ENCODE peak calls at places on chromosomes 13 and 19, in six cellular contexts. E is A549, L is HepG2, R is SK-N-SH, O is H1, N is GM12878. J is an unnamed sample.

GRCh38 chr13:106569233-106570095 is 1.5 kb upstream of the ARGLU1 start:
- DNase-seq in N (no peak), R (no peak), E (no peak), O (no peak), L (no peak), J (no peak)

GRCh38 chr13:27403252-27403678 is 21.2 kb upstream of the GTF3A start:
- DNase-seq in N (no peak), O (no peak), R (no peak), E (no peak), L (no peak), J (no peak)

GRCh38 chr13:22049384-22049783 is 378.5 kb downstream of the FGF9 start:
- DNase-seq in R (no peak), O (no peak), L (no peak), N (no peak), E (no peak), J (no peak)

GRCh38 chr19:49844138-49844740 is 6.7 kb upstream of the PTOV1 start:
- DNase-seq in L (peak; percentile 29), O (no peak), N (no peak), E (no peak), R (no peak), J (no peak)

GRCh38 chr19:51327066-51327985 is 14.6 kb downstream of the VSIG10L start:
- DNase-seq in O (peak; percentile 38), E (peak; percentile 85), L (peak; percentile 59), N (no peak), R (no peak), J (peak; percentile 96)

GRCh38 chr13:25709088-25709487 is 337.3 kb downstream of the ATP8A2 start:
- DNase-seq in E (no peak), O (no peak), L (no peak), N (no peak), R (no peak), J (no peak)

GRCh38 chr13:76968041-76968440 is 19.7 kb downstream of the ACOD1 start:
- DNase-seq in L (no peak), N (no peak), E (no peak), O (no peak), R (no peak), J (no peak)

GRCh38 chr13:20728579-20729300 is 25.2 kb downstream of the IL17D start:
- DNase-seq in E (no peak), R (no peak), N (no peak), O (no peak), L (no peak), J (no peak)

GRCh38 chr19:55581828-55582223 is 1.2 kb upstream of the ZNF579 start:
- DNase-seq in O (no peak), L (peak; percentile 92), N (no peak), E (peak; percentile 88), R (no peak), J (no peak)

GRCh38 chr19:5782322-5782721 is 2.2 kb downstream of the PRR22 start:
- DNase-seq in E (no peak), L (no peak), R (no peak), N (no peak), O (no peak), J (no peak)

GRCh38 chr19:31529121-31529520 is 179.9 kb upstream of the TSHZ3 start:
- DNase-seq in E (no peak), N (no peak), L (no peak), R (no peak), O (no peak), J (no peak)

GRCh38 chr19:19185853-19186728 is 5.9 kb downstream of the BORCS8 start:
- DNase-seq in N (no peak), O (peak; percentile 61), L (peak; percentile 68), E (peak; percentile 61), R (peak; percentile 83), J (peak; percentile 78)

GRCh38 chr13:113863511-113864302 is at the start of gene GAS6:
- DNase-seq in R (peak; percentile 89), O (no peak), L (no peak), N (no peak), E (peak; percentile 27), J (peak; percentile 65)

GRCh38 chr19:6740589-6741348 is 1.3 kb downstream of the TRIP10 start:
- DNase-seq in N (no peak), R (peak; percentile 81), E (peak; percentile 27), O (no peak), L (no peak), J (peak; percentile 54)

GRCh38 chr13:84844473-84844872 is 954.7 kb downstream of the SLITRK6 start:
- DNase-seq in N (no peak), E (peak; percentile 10), R (peak; percentile 32), O (no peak), L (peak; percentile 1), J (no peak)

GRCh38 chr13:27016871-27017270 is 154.7 kb downstream of the USP12 start:
- DNase-seq in O (no peak), L (no peak), N (no peak), R (no peak), E (no peak), J (no peak)

GRCh38 chr13:96473463-96474157 is 383.7 kb downstream of the HS6ST3 start:
- DNase-seq in R (no peak), O (no peak), L (no peak), E (no peak), N (no peak), J (no peak)

GRCh38 chr19:18121166-18121565 is 23.6 kb downstream of the MAST3 start:
- DNase-seq in L (no peak), R (no peak), O (no peak), N (no peak), E (no peak), J (no peak)

GRCh38 chr19:39915848-39916215 is 18.6 kb downstream of the FCGBP start:
- DNase-seq in N (no peak), E (no peak), O (no peak), L (no peak), R (no peak), J (no peak)

GRCh38 chr19:1514295-1514661 is 1.5 kb upstream of the ADAMTSL5 start:
- DNase-seq in N (no peak), O (no peak), E (no peak), R (no peak), L (no peak), J (no peak)

GRCh38 chr19:1250374-1251232 is 2.2 kb downstream of the MIDN start:
- DNase-seq in E (peak; percentile 80), O (no peak), L (peak; percentile 68), N (no peak), R (peak; percentile 73), J (no peak)

GRCh38 chr13:43830481-43830873 is 43.7 kb upstream of the ENOX1 start:
- DNase-seq in N (no peak), E (peak; percentile 1), L (no peak), O (no peak), R (no peak), J (no peak)

GRCh38 chr13:46164661-46165060 is 17.3 kb downstream of the LCP1 start:
- DNase-seq in N (no peak), O (no peak), R (no peak), E (no peak), L (no peak), J (no peak)

GRCh38 chr19:13613447-13613846 is 107.2 kb upstream of the CACNA1A start:
- DNase-seq in O (no peak), N (no peak), R (no peak), L (no peak), E (no peak), J (no peak)

GRCh38 chr13:23087884-23088283 is 92.9 kb upstream of the SGCG start:
- DNase-seq in L (peak; percentile 23), R (peak; percentile 34), O (no peak), E (peak; percentile 17), N (no peak), J (peak; percentile 15)

DNA sequence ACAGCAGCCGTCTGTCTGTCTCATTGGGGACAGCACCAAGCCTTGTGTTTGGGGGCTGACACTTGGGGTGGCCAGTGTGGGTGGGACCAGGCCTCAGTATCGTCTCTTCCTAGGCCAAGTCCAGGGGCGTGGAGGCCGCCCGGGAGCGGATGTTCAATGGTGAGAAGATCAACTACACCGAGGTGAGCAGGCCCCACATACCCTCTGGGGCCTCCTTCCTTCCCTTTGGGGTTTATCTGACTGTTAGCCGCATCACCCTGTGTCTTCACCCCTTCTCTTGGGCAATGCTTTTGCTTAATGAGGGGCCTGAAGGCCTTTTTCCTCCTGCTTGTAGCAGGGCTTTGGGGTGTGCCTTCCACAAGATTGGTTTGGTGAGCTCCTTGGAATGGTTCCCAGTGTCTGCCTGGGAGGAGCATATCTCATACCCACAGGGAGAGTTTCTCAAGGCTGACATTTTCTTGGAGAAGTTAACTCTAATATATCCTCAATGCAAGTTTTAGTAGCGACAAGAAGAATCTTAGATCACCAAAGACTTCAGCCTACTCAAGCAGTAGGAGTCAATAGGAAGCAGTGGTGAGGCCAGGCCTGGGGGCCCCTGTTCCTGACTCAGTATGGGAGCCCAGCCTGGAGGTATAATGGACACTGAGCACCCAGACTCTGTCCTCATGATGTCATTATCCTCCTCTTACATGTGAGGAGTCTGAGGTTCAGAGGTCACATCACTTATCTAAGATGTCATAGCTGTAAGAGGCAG is 1.9 kb downstream of the GPI start:
- DNase-seq in E (no peak), O (no peak), R (no peak), L (no peak), N (no peak), J (peak; percentile 40)
- TF ChIP-seq CHD2 in E (no peak), O (no peak), R (no peak), L (no peak), N (no peak), J (no peak)

GRCh38 chr13:75088915-75089314 is 393.1 kb downstream of the TBC1D4 start:
- DNase-seq in N (no peak), R (no peak), O (no peak), E (no peak), L (no peak), J (no peak)

GRCh38 chr13:75091185-75091584 is 390.8 kb downstream of the TBC1D4 start:
- DNase-seq in E (no peak), R (no peak), N (no peak), L (no peak), O (no peak), J (no peak)

GRCh38 chr13:75091707-75092106 is 390.3 kb downstream of the TBC1D4 start:
- DNase-seq in N (no peak), O (no peak), L (no peak), E (no peak), R (no peak), J (no peak)
- TF ChIP-seq CHD2 in N (no peak), O (no peak), L (no peak), E (no peak), R (no peak), J (no peak)

GRCh38 chr19:3397266-3398022 is 31.1 kb downstream of the NFIC start:
- DNase-seq in N (no peak), R (peak; percentile 47), E (peak; percentile 79), O (no peak), L (peak; percentile 90), J (peak; percentile 23)
- TF ChIP-seq CHD2 in N (no peak), R (no peak), E (no peak), O (no peak), L (peak; percentile 56), J (no peak)

DNA sequence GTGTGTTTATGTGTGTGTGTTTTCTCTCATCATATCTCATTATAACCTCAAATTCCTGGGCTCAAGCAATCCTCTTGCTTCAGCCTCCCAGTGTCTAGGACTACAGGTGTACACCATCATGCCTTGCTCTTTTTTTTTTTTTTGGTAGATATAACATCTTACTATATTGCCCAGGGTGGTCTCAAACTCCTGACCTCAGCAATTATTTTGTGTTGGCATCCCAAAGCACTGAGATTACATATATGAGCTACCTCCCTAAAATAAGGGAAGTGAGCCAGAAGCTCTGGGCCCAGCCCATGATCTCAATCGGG is 448 bp upstream of the ZNF543 start:
- DNase-seq in O (no peak), N (no peak), L (no peak), R (no peak), E (no peak), J (no peak)
- TF ChIP-seq CHD2 in O (no peak), N (no peak), L (no peak), R (no peak), E (no peak), J (no peak)

GRCh38 chr13:111922086-111922485 is 144.9 kb upstream of the SOX1 start:
- DNase-seq in E (no peak), L (no peak), O (no peak), N (no peak), R (no peak), J (no peak)
- TF ChIP-seq CHD2 in E (no peak), L (no peak), O (no peak), N (no peak), R (no peak), J (no peak)